ENCODE peak calls at places on chromosome 5, in seven cellular contexts. A, B, G, R, D, C and P are unnamed samples.

GRCh38 chr5:130104895-130105684 is 200.8 kb downstream of the CHSY3 start:
- DNase-seq in G (peak; percentile 43), R (no peak), C (no peak), D (no peak), A (no peak), B (no peak), P (no peak)

GRCh38 chr5:39547548-39548154 is 122.9 kb upstream of the DAB2 start:
- DNase-seq in B (peak; percentile 77), G (peak; percentile 78), R (peak; percentile 41), C (peak; percentile 25), A (no peak), D (peak; percentile 39), P (no peak)

GRCh38 chr5:89313804-89314588 is 431.0 kb upstream of the MEF2C start:
- DNase-seq in A (no peak), B (peak; percentile 46), R (no peak), D (peak; percentile 15), G (peak; percentile 91), C (peak; percentile 2), P (no peak)

GRCh38 chr5:93782978-93783377 is 41.6 kb upstream of the POU5F2 start:
- DNase-seq in C (no peak), A (no peak), D (no peak), B (no peak), G (peak; percentile 12), R (no peak), P (no peak)

GRCh38 chr5:54362434-54362833 is 52.1 kb upstream of the ARL15 start:
- DNase-seq in C (no peak), D (peak; percentile 11), G (peak; percentile 69), R (no peak), B (no peak), A (no peak), P (no peak)

GRCh38 chr5:147805030-147805454 is 22.5 kb upstream of the JAKMIP2 start:
- DNase-seq in A (no peak), D (no peak), B (no peak), G (no peak), C (no peak), R (no peak), P (peak; percentile 14)

GRCh38 chr5:76403963-76404693 is 1.0 kb downstream of the IQGAP2 start:
- DNase-seq in R (peak; percentile 15), D (no peak), G (peak; percentile 2), A (peak; percentile 55), C (no peak), B (no peak), P (no peak)

GRCh38 chr5:55440188-55440646 is 94.5 kb downstream of the PLPP1 start:
- DNase-seq in G (peak; percentile 82), A (peak; percentile 10), B (no peak), C (no peak), R (no peak), D (no peak), P (no peak)

GRCh38 chr5:154197801-154198461 is 7.4 kb downstream of the GALNT10 start:
- DNase-seq in A (peak; percentile 22), C (peak; percentile 90), D (no peak), B (peak; percentile 44), R (no peak), G (peak; percentile 36), P (no peak)

GRCh38 chr5:177437623-177438022 is 9.0 kb upstream of the PRR7 start:
- DNase-seq in B (no peak), G (no peak), R (no peak), D (no peak), A (no peak), C (no peak), P (no peak)

GRCh38 chr5:169913479-169913878 is 66.8 kb downstream of the INSYN2B start:
- DNase-seq in A (no peak), D (no peak), C (no peak), R (no peak), B (no peak), G (no peak), P (no peak)

GRCh38 chr5:10202089-10202753 is 47.5 kb downstream of the ATPSCKMT start:
- DNase-seq in D (no peak), C (no peak), B (no peak), R (no peak), G (no peak), A (no peak), P (no peak)

GRCh38 chr5:17196024-17196423 is 21.4 kb upstream of the BASP1 start:
- DNase-seq in C (no peak), A (no peak), B (no peak), D (no peak), G (no peak), R (no peak), P (no peak)

GRCh38 chr5:96714951-96715451 is 52.8 kb downstream of the CAST start:
- DNase-seq in A (no peak), R (peak; percentile 31), D (no peak), G (peak; percentile 88), B (no peak), C (peak; percentile 45), P (peak; percentile 79)

GRCh38 chr5:1474183-1474839 is 29.1 kb upstream of the SLC6A3 start:
- DNase-seq in G (no peak), B (no peak), R (no peak), D (no peak), C (no peak), A (no peak), P (no peak)

GRCh38 chr5:88663793-88664216 is 219.2 kb downstream of the MEF2C start:
- DNase-seq in C (no peak), D (no peak), B (no peak), G (no peak), A (no peak), R (no peak), P (no peak)

GRCh38 chr5:133936611-133937015 is 31.8 kb downstream of the C5orf15 start:
- DNase-seq in D (no peak), C (no peak), G (no peak), A (no peak), B (no peak), R (no peak), P (no peak)

GRCh38 chr5:180126716-180127681 is 55.4 kb upstream of the RNF130 start:
- DNase-seq in A (peak; percentile 23), C (no peak), D (no peak), B (no peak), R (no peak), G (peak; percentile 46), P (no peak)

GRCh38 chr5:112974901-112975300 is 1.7 kb upstream of the DCP2 start:
- DNase-seq in A (no peak), D (no peak), R (no peak), C (no peak), G (no peak), B (no peak), P (no peak)

GRCh38 chr5:115352571-115352970 is 56.1 kb upstream of the CCDC112 start:
- DNase-seq in A (no peak), C (no peak), G (no peak), R (no peak), D (no peak), B (no peak), P (no peak)

GRCh38 chr5:76583163-76584047 is 39.8 kb downstream of the F2RL2 start:
- DNase-seq in C (no peak), A (no peak), B (no peak), D (no peak), G (peak; percentile 34), R (no peak), P (no peak)

GRCh38 chr5:52517667-52518066 is 270.0 kb upstream of the ITGA1 start:
- DNase-seq in R (no peak), C (no peak), D (no peak), G (no peak), A (no peak), B (no peak), P (no peak)